ENCODE peak calls at places on chromosomes 2 and 18, in nine cellular contexts. P is IMR-90; T is naive thymus-derived CD4-positive, alpha-beta T cell; X is neural progenitor cell; K is lung; J is GM23248; V is ovary; B is CD8-positive, alpha-beta memory T cell; H is pancreas. U is an unnamed sample.

GRCh38 chr2:238912916-238913875 is 65.3 kb downstream of the TWIST2 start:
- DNase-seq in P (no peak), T (no peak), J (peak; percentile 47), B (no peak), V (peak; percentile 31), H (no peak), K (no peak), X (no peak), U (no peak)

GRCh38 chr18:70072678-70073077 is 125.0 kb upstream of the CD226 start:
- DNase-seq in H (no peak), P (peak; percentile 50), B (peak; percentile 1), K (no peak), V (no peak), X (no peak), J (peak; percentile 16), T (no peak), U (no peak)

GRCh38 chr2:236173734-236174607 is 5.8 kb upstream of the GBX2 start:
- DNase-seq in X (peak; percentile 9), T (no peak), B (no peak), J (no peak), H (no peak), P (no peak), V (no peak), K (no peak), U (no peak)

GRCh38 chr2:19073522-19073921 is 284.9 kb downstream of the OSR1 start:
- DNase-seq in X (peak; percentile 45), J (peak; percentile 45), H (no peak), K (no peak), V (no peak), P (peak; percentile 83), T (no peak), B (no peak), U (no peak)

GRCh38 chr18:9365406-9365805 is 30.8 kb downstream of the TWSG1 start:
- DNase-seq in P (peak; percentile 61), B (no peak), J (peak; percentile 38), X (no peak), H (no peak), K (no peak), T (no peak), V (no peak), U (no peak)

GRCh38 chr2:54577035-54577434 is 120.9 kb downstream of the SPTBN1 start:
- DNase-seq in H (peak; percentile 86), X (no peak), J (no peak), P (no peak), V (no peak), T (no peak), B (no peak), K (no peak), U (no peak)

GRCh38 chr2:162082036-162082435 is 8.0 kb upstream of the DPP4 start:
- DNase-seq in B (no peak), V (no peak), X (no peak), J (no peak), T (no peak), P (no peak), H (no peak), K (no peak), U (no peak)

GRCh38 chr18:73962251-73962650 is 185.4 kb downstream of the FBXO15 start:
- DNase-seq in B (no peak), H (no peak), K (no peak), X (no peak), J (peak; percentile 70), P (peak; percentile 89), V (no peak), T (no peak), U (no peak)

GRCh38 chr2:161414385-161415040 is 1.6 kb upstream of the TBR1 start:
- DNase-seq in P (peak; percentile 11), X (peak; percentile 84), K (no peak), T (no peak), H (no peak), J (peak; percentile 67), B (no peak), V (peak; percentile 44), U (no peak)

DNA sequence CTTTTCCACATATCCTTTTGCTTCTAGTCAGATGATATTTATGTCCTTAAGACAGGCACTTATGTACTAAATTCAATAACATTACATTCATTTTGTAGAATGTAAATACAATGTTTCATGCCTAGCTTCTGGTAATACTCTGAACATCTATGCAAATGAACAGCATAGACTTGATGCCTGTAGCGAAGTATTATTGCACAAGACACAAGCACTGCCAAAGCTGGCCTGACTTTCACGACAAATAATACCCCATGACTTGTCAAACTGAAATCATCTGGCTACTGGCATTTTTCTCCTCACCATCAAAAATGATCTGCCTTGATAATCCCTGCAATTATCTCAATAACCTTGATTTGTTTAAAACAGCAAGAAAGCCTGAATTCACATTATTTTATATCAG is 101.3 kb downstream of the L3MBTL4 start:
- DNase-seq in J (no peak), X (no peak), T (no peak), B (no peak), H (no peak), P (no peak), V (no peak), K (no peak), U (no peak)
- H3K36me3 ChIP-seq in J (no peaks in the 10 kb centered on the region), X (no peaks in the 10 kb centered on the region), T (no peaks in the 10 kb centered on the region), B (no peaks in the 10 kb centered on the region), H (no peaks in the 10 kb centered on the region), P (no peaks in the 10 kb centered on the region), V (no peaks in the 10 kb centered on the region), K (no peaks in the 10 kb centered on the region), U (no peaks in the 10 kb centered on the region)

GRCh38 chr2:225282858-225283693 is 116.4 kb upstream of the NYAP2 start:
- DNase-seq in T (no peak), B (peak; percentile 4), K (no peak), V (no peak), H (no peak), P (peak; percentile 41), J (peak; percentile 38), X (peak; percentile 58), U (no peak)

GRCh38 chr2:225293638-225294037 is 105.9 kb upstream of the NYAP2 start:
- DNase-seq in T (no peak), V (no peak), K (no peak), J (no peak), X (no peak), H (no peak), P (no peak), B (no peak), U (no peak)

GRCh38 chr2:225290723-225291400 is 108.6 kb upstream of the NYAP2 start:
- DNase-seq in B (no peak), P (no peak), K (no peak), X (no peak), V (no peak), T (no peak), H (no peak), J (no peak), U (no peak)

GRCh38 chr2:225288986-225289385 is 110.5 kb upstream of the NYAP2 start:
- DNase-seq in P (peak; percentile 67), X (no peak), B (no peak), H (no peak), J (no peak), V (no peak), T (no peak), K (no peak), U (no peak)
- H3K27ac ChIP-seq in P (no peak overlapping the region), X (no peak overlapping the region), B (no peak overlapping the region), H (no peak overlapping the region), J (no peak overlapping the region), V (no peak overlapping the region), T (no peak overlapping the region), K (no peak overlapping the region), U (no peak overlapping the region)

DNA sequence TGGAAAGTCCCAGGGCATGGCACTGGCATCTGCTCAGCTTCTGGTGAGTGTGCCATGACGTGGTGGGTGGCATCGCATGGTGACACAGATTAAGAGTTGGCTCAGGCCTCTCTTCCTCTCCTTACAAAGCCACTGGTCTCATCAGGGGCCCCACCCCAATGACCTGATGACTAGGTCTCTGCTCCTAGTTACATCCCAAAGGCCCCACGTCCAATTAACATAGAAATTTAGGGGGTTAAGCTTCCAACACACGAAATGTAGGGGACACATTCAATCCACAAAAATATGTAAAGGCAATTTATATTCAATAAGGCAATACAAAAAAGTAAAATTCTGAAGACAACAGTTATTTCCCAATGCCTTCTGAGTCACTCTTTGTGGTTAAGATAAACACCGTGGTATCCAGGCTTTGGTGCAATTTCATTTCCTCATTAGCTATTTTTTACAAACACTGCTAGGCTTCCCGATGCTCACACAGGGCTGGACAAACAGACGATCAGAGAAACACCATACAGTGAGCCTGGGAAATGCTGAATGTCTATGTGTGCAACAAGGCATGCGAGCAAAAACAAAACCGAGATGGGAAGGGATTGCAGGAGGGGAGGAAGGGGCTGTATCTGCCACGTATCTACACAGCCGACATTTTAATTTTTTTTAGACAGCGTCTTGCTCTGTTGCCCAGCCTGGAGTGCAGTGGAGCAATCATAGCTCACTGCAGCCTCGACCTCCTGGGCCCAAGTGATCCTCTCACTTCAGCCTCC is 67.2 kb downstream of the MBP start:
- DNase-seq in B (peak; percentile 44), T (no peak), K (no peak), V (no peak), H (peak; percentile 63), X (no peak), P (peak; percentile 94), J (peak; percentile 95), U (peak; percentile 65)
- H3K4me3 ChIP-seq in B (no peak overlapping the region), T (no peak overlapping the region), K (no peak overlapping the region), V (no peak overlapping the region), H (no peak overlapping the region), X (no peak overlapping the region), P (no peak overlapping the region), J (peak overlapping the region; percentile 20), U (no peak overlapping the region)

GRCh38 chr2:11809586-11810236 is 63.3 kb downstream of the LPIN1 start:
- DNase-seq in T (no peak), H (no peak), J (no peak), P (no peak), X (no peak), B (no peak), K (no peak), V (no peak), U (no peak)

GRCh38 chr2:11808016-11808400 is 61.6 kb downstream of the LPIN1 start:
- DNase-seq in J (no peak), B (no peak), V (no peak), P (no peak), X (no peak), T (no peak), H (no peak), K (no peak), U (no peak)

GRCh38 chr2:11811036-11811654 is 64.7 kb downstream of the LPIN1 start:
- DNase-seq in X (no peak), J (peak; percentile 59), H (peak; percentile 1), K (no peak), T (no peak), P (no peak), B (no peak), V (no peak), U (no peak)

GRCh38 chr2:11812466-11813100 is 66.2 kb downstream of the LPIN1 start:
- DNase-seq in X (no peak), T (no peak), V (no peak), K (no peak), P (no peak), H (no peak), B (no peak), J (no peak), U (no peak)

DNA sequence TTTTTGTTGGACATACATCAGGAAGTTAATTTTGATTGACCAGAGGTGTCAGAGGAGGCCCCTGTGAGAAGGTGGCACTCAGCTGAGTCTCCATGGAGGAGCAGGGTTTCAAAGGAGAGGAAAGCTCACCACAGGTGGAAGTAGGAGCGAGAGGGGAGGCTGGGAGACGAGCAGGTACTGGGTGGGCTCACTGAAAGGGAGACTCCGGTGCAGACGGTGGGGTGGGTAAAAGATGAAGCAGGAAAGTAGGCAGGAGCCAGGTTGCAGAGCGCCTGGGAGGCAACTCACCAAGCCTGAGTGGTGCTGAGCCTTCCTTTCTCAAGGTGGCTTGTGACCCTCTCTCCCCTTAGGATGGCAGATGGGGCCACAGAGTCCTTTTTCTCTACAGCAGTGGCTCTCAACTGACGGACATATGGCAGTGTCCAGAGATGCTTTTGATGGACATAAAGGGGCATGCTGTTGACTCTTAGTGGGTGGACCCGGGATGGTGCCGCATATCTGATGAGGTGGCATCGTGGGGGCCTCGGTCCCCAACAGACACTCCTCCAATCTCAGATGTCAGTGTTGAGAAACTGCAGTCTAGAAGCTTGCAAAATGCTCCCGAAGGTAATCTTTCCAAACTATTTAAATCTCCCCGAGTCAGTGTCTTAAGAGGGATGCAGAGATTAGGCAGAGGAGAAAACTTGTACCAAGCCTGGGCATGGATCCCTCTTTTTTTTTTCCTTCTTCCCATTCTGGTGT is 64.0 kb downstream of the LPIN1 start:
- DNase-seq in X (no peak), T (no peak), P (no peak), J (no peak), V (no peak), B (no peak), H (no peak), K (no peak), U (no peak)
- H3K36me3 ChIP-seq in X (no peaks in the 10 kb centered on the region), T (peaks cover 86% of the 10 kb centered on the region), P (peaks cover 25% of the 10 kb centered on the region), J (peaks cover 16% of the 10 kb centered on the region), V (no peaks in the 10 kb centered on the region), B (peaks cover 32% of the 10 kb centered on the region), H (no peaks in the 10 kb centered on the region), K (peaks cover 15% of the 10 kb centered on the region), U (peaks cover 60% of the 10 kb centered on the region)